ENCODE peak calls at places on chromosome 20, in five cellular contexts. V is Peyer's patch; Q is stimulated activated CD4-positive, alpha-beta T cell treated with anti-CD3 and anti-CD28 coated beads, Interleukin-1b, Interleukin-23, amount 100 ng/mL, for 4 hours; D is activated CD8-positive, alpha-beta memory T cell treated with anti-CD3 and anti-CD28 coated beads, Interleukin-2, amount 50 U/mL, for 4 hours; B is cerebellar nuclear complex. G is an unnamed sample.
A peak's percentile ranks its signal among the peaks of the same experiment; 100 is the strongest.

GRCh38 chr20:37727247-37727956 is 33.6 kb downstream of the CTNNBL1 start:
- DNase-seq in D (no peak), B (no peak), Q (no peak), V (no peak), G (no peak)

GRCh38 chr20:22312744-22313346 is 271.5 kb downstream of the FOXA2 start:
- DNase-seq in Q (no peak), B (no peak), V (no peak), D (no peak), G (peak; percentile 16)

GRCh38 chr20:4027590-4028265 is 12.4 kb upstream of the RNF24 start:
- DNase-seq in D (no peak), Q (no peak), B (no peak), V (no peak), G (no peak)

GRCh38 chr20:49384437-49385434 is 97.7 kb downstream of the KCNB1 start:
- DNase-seq in D (peak; percentile 58), Q (peak; percentile 61), V (peak; percentile 72), B (no peak), G (peak; percentile 69)

GRCh38 chr20:3282271-3283221 is 43.6 kb upstream of the SLC4A11 start:
- DNase-seq in V (no peak), D (no peak), Q (no peak), B (no peak), G (no peak)

GRCh38 chr20:63128956-63129355 is 87.0 kb downstream of the YTHDF1 start:
- DNase-seq in D (peak; percentile 7), B (no peak), Q (no peak), V (peak; percentile 6), G (no peak)

GRCh38 chr20:50635676-50636600 is 55.4 kb downstream of the RIPOR3 start:
- DNase-seq in D (peak; percentile 36), V (peak; percentile 80), Q (peak; percentile 51), B (no peak), G (peak; percentile 50)

GRCh38 chr20:49323622-49324238 is 45.9 kb upstream of the ZNFX1 start:
- DNase-seq in B (no peak), Q (no peak), D (no peak), V (no peak), G (no peak)

GRCh38 chr20:45727044-45727443 is 4.9 kb downstream of the SPINT4 start:
- DNase-seq in D (no peak), Q (no peak), B (no peak), V (no peak), G (no peak)

GRCh38 chr20:56903421-56903820 is 274.3 kb downstream of the TFAP2C start:
- DNase-seq in Q (no peak), D (no peak), V (no peak), B (no peak), G (no peak)

GRCh38 chr20:17026346-17026745 is 200.5 kb upstream of the PCSK2 start:
- DNase-seq in B (no peak), Q (no peak), V (no peak), D (no peak), G (no peak)

GRCh38 chr20:45094201-45094600 is 6.7 kb downstream of the KCNS1 start:
- DNase-seq in V (no peak), D (no peak), B (no peak), Q (no peak), G (no peak)

GRCh38 chr20:52722926-52723325 is 249.2 kb upstream of the TSHZ2 start:
- DNase-seq in B (no peak), D (no peak), V (no peak), Q (no peak), G (no peak)

GRCh38 chr20:58209652-58210397 is 18.6 kb downstream of the ANKRD60 start:
- DNase-seq in Q (peak; percentile 90), D (peak; percentile 91), V (peak; percentile 91), B (no peak), G (peak; percentile 88)

GRCh38 chr20:49367113-49367512 is 89.3 kb upstream of the ZNFX1 start:
- DNase-seq in Q (no peak), V (no peak), D (no peak), B (no peak), G (no peak)

GRCh38 chr20:39897058-39897457 is 792.0 kb downstream of the MAFB start:
- DNase-seq in D (no peak), Q (no peak), V (no peak), B (no peak), G (no peak)

GRCh38 chr20:51574248-51575033 is 31.9 kb upstream of the NFATC2 start:
- DNase-seq in B (no peak), D (no peak), Q (peak; percentile 17), V (no peak), G (no peak)

GRCh38 chr20:1934162-1934561 is 39.0 kb downstream of the SIRPA start:
- DNase-seq in V (no peak), B (no peak), Q (no peak), D (no peak), G (no peak)

GRCh38 chr20:4956200-4956810 is 45.0 kb downstream of the SLC23A2 start:
- DNase-seq in V (no peak), Q (no peak), D (no peak), B (no peak), G (no peak)

GRCh38 chr20:43838703-43839060 is 76.0 kb upstream of the TOX2 start:
- DNase-seq in D (no peak), Q (no peak), B (no peak), V (no peak), G (no peak)

GRCh38 chr20:33490023-33490933 is at the start of gene CBFA2T2:
- DNase-seq in Q (no peak), D (no peak), V (peak; percentile 83), B (no peak), G (no peak)

GRCh38 chr20:20553534-20553933 is 158.9 kb downstream of the RALGAPA2 start:
- DNase-seq in D (no peak), Q (no peak), B (no peak), V (no peak), G (no peak)

GRCh38 chr20:1897486-1897885 is 2.3 kb downstream of the SIRPA start:
- DNase-seq in V (no peak), B (no peak), D (no peak), Q (no peak), G (no peak)

GRCh38 chr20:60935971-60936370 is 316.1 kb upstream of the CDH4 start:
- DNase-seq in D (no peak), V (no peak), Q (no peak), B (no peak), G (no peak)

GRCh38 chr20:3732327-3733118 is at the start of gene HSPA12B:
- DNase-seq in Q (no peak), D (no peak), B (no peak), V (no peak), G (no peak)

GRCh38 chr20:62123450-62124118 is 1.3 kb downstream of the LSM14B start:
- DNase-seq in Q (no peak), D (no peak), V (no peak), B (no peak), G (no peak)

GRCh38 chr20:22508426-22508825 is 75.9 kb downstream of the FOXA2 start:
- DNase-seq in B (no peak), Q (no peak), V (no peak), D (no peak), G (no peak)

GRCh38 chr20:43937586-43937985 is 22.9 kb downstream of the TOX2 start:
- DNase-seq in Q (no peak), D (no peak), V (peak; percentile 41), B (no peak), G (no peak)

GRCh38 chr20:49620364-49621240 is 52.7 kb upstream of the PTGIS start:
- DNase-seq in D (no peak), B (no peak), V (no peak), Q (no peak), G (no peak)